ENCODE peak calls at places on chromosomes 4 and X, in eight cellular contexts. One of them, this sample, is unnamed.

GRCh38 chr4:76723373-76723772 is 174.6 kb downstream of the SOWAHB start:
- DNase-seq in heart right ventricle: no peak
- DNase-seq in tibial artery: no peak
- DNase-seq in NB4: no peak
- DNase-seq in upper lobe of right lung: no peak
- DNase-seq in fibroblast of lung: peak; percentile 62
- DNase-seq in lower lobe of right lung: no peak
- DNase-seq in cardiac fibroblast: peak; percentile 34
- DNase-seq in this sample: peak; percentile 67

GRCh38 chrX:24672701-24673190 is 21.0 kb upstream of the POLA1 start:
- DNase-seq in heart right ventricle: no peak
- DNase-seq in tibial artery: no peak
- DNase-seq in NB4: no peak
- DNase-seq in upper lobe of right lung: no peak
- DNase-seq in fibroblast of lung: no peak
- DNase-seq in lower lobe of right lung: no peak
- DNase-seq in cardiac fibroblast: no peak
- DNase-seq in this sample: no peak

GRCh38 chrX:22105231-22105630 is 73.1 kb downstream of the PHEX start:
- DNase-seq in heart right ventricle: no peak
- DNase-seq in tibial artery: no peak
- DNase-seq in NB4: no peak
- DNase-seq in upper lobe of right lung: no peak
- DNase-seq in fibroblast of lung: peak; percentile 73
- DNase-seq in lower lobe of right lung: no peak
- DNase-seq in cardiac fibroblast: peak; percentile 77
- DNase-seq in this sample: peak; percentile 54

GRCh38 chr4:168712316-168712855 is 215.5 kb downstream of the PALLD start:
- DNase-seq in heart right ventricle: no peak
- DNase-seq in tibial artery: no peak
- DNase-seq in NB4: no peak
- DNase-seq in upper lobe of right lung: no peak
- DNase-seq in fibroblast of lung: no peak
- DNase-seq in lower lobe of right lung: no peak
- DNase-seq in cardiac fibroblast: no peak
- DNase-seq in this sample: no peak

GRCh38 chr4:176443646-176444409 is 124.1 kb downstream of the SPCS3 start:
- DNase-seq in heart right ventricle: no peak
- DNase-seq in tibial artery: no peak
- DNase-seq in NB4: no peak
- DNase-seq in upper lobe of right lung: no peak
- DNase-seq in fibroblast of lung: peak; percentile 39
- DNase-seq in lower lobe of right lung: no peak
- DNase-seq in cardiac fibroblast: peak; percentile 43
- DNase-seq in this sample: peak; percentile 35

GRCh38 chrX:42087960-42088359 is 164.6 kb upstream of the CASK start:
- DNase-seq in heart right ventricle: no peak
- DNase-seq in tibial artery: no peak
- DNase-seq in NB4: no peak
- DNase-seq in upper lobe of right lung: no peak
- DNase-seq in fibroblast of lung: no peak
- DNase-seq in lower lobe of right lung: no peak
- DNase-seq in cardiac fibroblast: no peak
- DNase-seq in this sample: no peak

GRCh38 chrX:21972721-21973120 is 32.2 kb downstream of the SMS start:
- DNase-seq in heart right ventricle: no peak
- DNase-seq in tibial artery: no peak
- DNase-seq in NB4: peak; percentile 27
- DNase-seq in upper lobe of right lung: no peak
- DNase-seq in fibroblast of lung: peak; percentile 65
- DNase-seq in lower lobe of right lung: no peak
- DNase-seq in cardiac fibroblast: peak; percentile 89
- DNase-seq in this sample: peak; percentile 89

GRCh38 chr4:139783761-139784484 is 118.3 kb downstream of the MGST2 start:
- DNase-seq in heart right ventricle: no peak
- DNase-seq in tibial artery: no peak
- DNase-seq in NB4: no peak
- DNase-seq in upper lobe of right lung: no peak
- DNase-seq in fibroblast of lung: no peak
- DNase-seq in lower lobe of right lung: no peak
- DNase-seq in cardiac fibroblast: no peak
- DNase-seq in this sample: no peak

GRCh38 chrX:149720021-149720689 is 8.3 kb downstream of the MAGEA11 start:
- DNase-seq in heart right ventricle: no peak
- DNase-seq in tibial artery: no peak
- DNase-seq in NB4: no peak
- DNase-seq in upper lobe of right lung: no peak
- DNase-seq in fibroblast of lung: no peak
- DNase-seq in lower lobe of right lung: no peak
- DNase-seq in cardiac fibroblast: no peak
- DNase-seq in this sample: no peak

GRCh38 chr4:147118523-147118922 is 172.9 kb upstream of the TTC29 start:
- DNase-seq in heart right ventricle: no peak
- DNase-seq in tibial artery: peak; percentile 47
- DNase-seq in NB4: no peak
- DNase-seq in upper lobe of right lung: no peak
- DNase-seq in fibroblast of lung: peak; percentile 85
- DNase-seq in lower lobe of right lung: no peak
- DNase-seq in cardiac fibroblast: peak; percentile 41
- DNase-seq in this sample: peak; percentile 88

GRCh38 chr4:177485528-177485927 is 43.3 kb upstream of the AGA start:
- DNase-seq in heart right ventricle: no peak
- DNase-seq in tibial artery: no peak
- DNase-seq in NB4: no peak
- DNase-seq in upper lobe of right lung: no peak
- DNase-seq in fibroblast of lung: peak; percentile 77
- DNase-seq in lower lobe of right lung: no peak
- DNase-seq in cardiac fibroblast: peak; percentile 79
- DNase-seq in this sample: no peak

GRCh38 chr4:100651499-100652165 is 133.8 kb upstream of the EMCN start:
- DNase-seq in heart right ventricle: no peak
- DNase-seq in tibial artery: no peak
- DNase-seq in NB4: no peak
- DNase-seq in upper lobe of right lung: no peak
- DNase-seq in fibroblast of lung: no peak
- DNase-seq in lower lobe of right lung: peak; percentile 43
- DNase-seq in cardiac fibroblast: no peak
- DNase-seq in this sample: no peak

GRCh38 chr4:77201857-77202256 is 44.9 kb downstream of the CCNG2 start:
- DNase-seq in heart right ventricle: no peak
- DNase-seq in tibial artery: no peak
- DNase-seq in NB4: no peak
- DNase-seq in upper lobe of right lung: no peak
- DNase-seq in fibroblast of lung: no peak
- DNase-seq in lower lobe of right lung: no peak
- DNase-seq in cardiac fibroblast: no peak
- DNase-seq in this sample: no peak

GRCh38 chr4:145984563-145984962 is 45.9 kb upstream of the ZNF827 start:
- DNase-seq in heart right ventricle: no peak
- DNase-seq in tibial artery: no peak
- DNase-seq in NB4: no peak
- DNase-seq in upper lobe of right lung: no peak
- DNase-seq in fibroblast of lung: no peak
- DNase-seq in lower lobe of right lung: no peak
- DNase-seq in cardiac fibroblast: no peak
- DNase-seq in this sample: no peak

GRCh38 chr4:80043534-80043933 is 29.5 kb downstream of the ANTXR2 start:
- DNase-seq in heart right ventricle: no peak
- DNase-seq in tibial artery: no peak
- DNase-seq in NB4: no peak
- DNase-seq in upper lobe of right lung: no peak
- DNase-seq in fibroblast of lung: peak; percentile 18
- DNase-seq in lower lobe of right lung: no peak
- DNase-seq in cardiac fibroblast: no peak
- DNase-seq in this sample: peak; percentile 55

GRCh38 chr4:17336524-17336941 is 175.4 kb downstream of the QDPR start:
- DNase-seq in heart right ventricle: no peak
- DNase-seq in tibial artery: no peak
- DNase-seq in NB4: no peak
- DNase-seq in upper lobe of right lung: no peak
- DNase-seq in fibroblast of lung: no peak
- DNase-seq in lower lobe of right lung: no peak
- DNase-seq in cardiac fibroblast: no peak
- DNase-seq in this sample: no peak

GRCh38 chr4:14254252-14254651 is 626.7 kb upstream of the BOD1L1 start:
- DNase-seq in heart right ventricle: peak; percentile 6
- DNase-seq in tibial artery: peak; percentile 31
- DNase-seq in NB4: peak; percentile 39
- DNase-seq in upper lobe of right lung: peak; percentile 60
- DNase-seq in fibroblast of lung: peak; percentile 10
- DNase-seq in lower lobe of right lung: peak; percentile 55
- DNase-seq in cardiac fibroblast: peak; percentile 59
- DNase-seq in this sample: peak; percentile 52

GRCh38 chr4:47631161-47631560 is 146.1 kb downstream of the ATP10D start:
- DNase-seq in heart right ventricle: no peak
- DNase-seq in tibial artery: no peak
- DNase-seq in NB4: no peak
- DNase-seq in upper lobe of right lung: no peak
- DNase-seq in fibroblast of lung: no peak
- DNase-seq in lower lobe of right lung: no peak
- DNase-seq in cardiac fibroblast: no peak
- DNase-seq in this sample: no peak

GRCh38 chr4:184961693-184962092 is 56.6 kb upstream of the HELT start:
- DNase-seq in heart right ventricle: no peak
- DNase-seq in tibial artery: no peak
- DNase-seq in NB4: no peak
- DNase-seq in upper lobe of right lung: peak; percentile 60
- DNase-seq in fibroblast of lung: no peak
- DNase-seq in lower lobe of right lung: no peak
- DNase-seq in cardiac fibroblast: no peak
- DNase-seq in this sample: no peak

GRCh38 chrX:133926809-133927208 is 58.6 kb downstream of the GPC3 start:
- DNase-seq in heart right ventricle: no peak
- DNase-seq in tibial artery: no peak
- DNase-seq in NB4: no peak
- DNase-seq in upper lobe of right lung: no peak
- DNase-seq in fibroblast of lung: no peak
- DNase-seq in lower lobe of right lung: no peak
- DNase-seq in cardiac fibroblast: no peak
- DNase-seq in this sample: no peak

GRCh38 chr4:81631958-81632439 is 160.3 kb upstream of the RASGEF1B start:
- DNase-seq in heart right ventricle: no peak
- DNase-seq in tibial artery: no peak
- DNase-seq in NB4: no peak
- DNase-seq in upper lobe of right lung: no peak
- DNase-seq in fibroblast of lung: peak; percentile 86
- DNase-seq in lower lobe of right lung: peak; percentile 49
- DNase-seq in cardiac fibroblast: peak; percentile 89
- DNase-seq in this sample: peak; percentile 85

GRCh38 chrX:45714864-45715263 is 514.2 kb upstream of the DIPK2B start:
- DNase-seq in heart right ventricle: no peak
- DNase-seq in tibial artery: peak; percentile 19
- DNase-seq in NB4: peak; percentile 30
- DNase-seq in upper lobe of right lung: no peak
- DNase-seq in fibroblast of lung: peak; percentile 56
- DNase-seq in lower lobe of right lung: no peak
- DNase-seq in cardiac fibroblast: peak; percentile 80
- DNase-seq in this sample: peak; percentile 52

GRCh38 chr4:93710101-93710846 is 118.3 kb upstream of the ATOH1 start:
- DNase-seq in heart right ventricle: no peak
- DNase-seq in tibial artery: no peak
- DNase-seq in NB4: peak; percentile 8
- DNase-seq in upper lobe of right lung: no peak
- DNase-seq in fibroblast of lung: peak; percentile 11
- DNase-seq in lower lobe of right lung: no peak
- DNase-seq in cardiac fibroblast: no peak
- DNase-seq in this sample: no peak

GRCh38 chrX:9770319-9770718 is 4.7 kb upstream of the GPR143 start:
- DNase-seq in heart right ventricle: no peak
- DNase-seq in tibial artery: no peak
- DNase-seq in NB4: no peak
- DNase-seq in upper lobe of right lung: no peak
- DNase-seq in fibroblast of lung: no peak
- DNase-seq in lower lobe of right lung: no peak
- DNase-seq in cardiac fibroblast: peak; percentile 46
- DNase-seq in this sample: no peak

GRCh38 chrX:75522565-75523411 is at the start of gene ZDHHC15:
- DNase-seq in heart right ventricle: peak; percentile 60
- DNase-seq in tibial artery: peak; percentile 63
- DNase-seq in NB4: peak; percentile 2
- DNase-seq in upper lobe of right lung: peak; percentile 83
- DNase-seq in fibroblast of lung: peak; percentile 18
- DNase-seq in lower lobe of right lung: peak; percentile 67
- DNase-seq in cardiac fibroblast: peak; percentile 2
- DNase-seq in this sample: peak; percentile 0

GRCh38 chr4:103011378-103012025 is 8.0 kb downstream of the SLC9B1 start:
- DNase-seq in heart right ventricle: no peak
- DNase-seq in tibial artery: no peak
- DNase-seq in NB4: no peak
- DNase-seq in upper lobe of right lung: peak; percentile 62
- DNase-seq in fibroblast of lung: peak; percentile 17
- DNase-seq in lower lobe of right lung: peak; percentile 55
- DNase-seq in cardiac fibroblast: peak; percentile 45
- DNase-seq in this sample: peak; percentile 57

GRCh38 chr4:21765810-21766407 is 182.7 kb downstream of the KCNIP4 start:
- DNase-seq in heart right ventricle: no peak
- DNase-seq in tibial artery: no peak
- DNase-seq in NB4: peak; percentile 45
- DNase-seq in upper lobe of right lung: no peak
- DNase-seq in fibroblast of lung: peak; percentile 55
- DNase-seq in lower lobe of right lung: no peak
- DNase-seq in cardiac fibroblast: peak; percentile 68
- DNase-seq in this sample: peak; percentile 78

GRCh38 chrX:129982300-129983246 is at the start of gene BCORL1:
- DNase-seq in heart right ventricle: peak; percentile 88
- DNase-seq in tibial artery: peak; percentile 91
- DNase-seq in NB4: peak; percentile 96
- DNase-seq in upper lobe of right lung: peak; percentile 94
- DNase-seq in fibroblast of lung: peak; percentile 93
- DNase-seq in lower lobe of right lung: peak; percentile 92
- DNase-seq in cardiac fibroblast: peak; percentile 89
- DNase-seq in this sample: peak; percentile 95
- H3K4me3 ChIP-seq in heart right ventricle: no peak within 1 kb of the TSS
- H3K4me3 ChIP-seq in tibial artery: no peak within 1 kb of the TSS
- H3K4me3 ChIP-seq in NB4: peak within 1 kb of the TSS; percentile 59
- H3K4me3 ChIP-seq in upper lobe of right lung: no peak within 1 kb of the TSS
- H3K4me3 ChIP-seq in fibroblast of lung: peak within 1 kb of the TSS; percentile 72
- H3K4me3 ChIP-seq in lower lobe of right lung: no peak within 1 kb of the TSS
- H3K4me3 ChIP-seq in cardiac fibroblast: peak within 1 kb of the TSS; percentile 55
- H3K4me3 ChIP-seq in this sample: no peak within 1 kb of the TSS

GRCh38 chr4:114208747-114209146 is 229.3 kb upstream of the ARSJ start:
- DNase-seq in heart right ventricle: no peak
- DNase-seq in tibial artery: no peak
- DNase-seq in NB4: no peak
- DNase-seq in upper lobe of right lung: no peak
- DNase-seq in fibroblast of lung: peak; percentile 41
- DNase-seq in lower lobe of right lung: no peak
- DNase-seq in cardiac fibroblast: peak; percentile 60
- DNase-seq in this sample: peak; percentile 32
- TF ChIP-seq CTCF in heart right ventricle: peak; percentile 18
- TF ChIP-seq CTCF in tibial artery: peak; percentile 50
- TF ChIP-seq CTCF in NB4: no peak
- TF ChIP-seq CTCF in upper lobe of right lung: no peak
- TF ChIP-seq CTCF in fibroblast of lung: no peak
- TF ChIP-seq CTCF in lower lobe of right lung: no peak
- TF ChIP-seq CTCF in cardiac fibroblast: peak; percentile 11
- TF ChIP-seq CTCF in this sample: no peak

GRCh38 chr4:6275898-6276563 is 6.4 kb downstream of the WFS1 start:
- DNase-seq in heart right ventricle: no peak
- DNase-seq in tibial artery: peak; percentile 35
- DNase-seq in NB4: no peak
- DNase-seq in upper lobe of right lung: no peak
- DNase-seq in fibroblast of lung: no peak
- DNase-seq in lower lobe of right lung: no peak
- DNase-seq in cardiac fibroblast: no peak
- DNase-seq in this sample: no peak
- H3K4me3 ChIP-seq in heart right ventricle: no peak overlapping the region
- H3K4me3 ChIP-seq in tibial artery: no peak overlapping the region
- H3K4me3 ChIP-seq in NB4: no peak overlapping the region
- H3K4me3 ChIP-seq in upper lobe of right lung: no peak overlapping the region
- H3K4me3 ChIP-seq in fibroblast of lung: no peak overlapping the region
- H3K4me3 ChIP-seq in lower lobe of right lung: no peak overlapping the region
- H3K4me3 ChIP-seq in cardiac fibroblast: no peak overlapping the region
- H3K4me3 ChIP-seq in this sample: no peak overlapping the region

GRCh38 chr4:24912252-24913098 is at the start of gene CCDC149:
- DNase-seq in heart right ventricle: peak; percentile 76
- DNase-seq in tibial artery: peak; percentile 48
- DNase-seq in NB4: no peak
- DNase-seq in upper lobe of right lung: peak; percentile 92
- DNase-seq in fibroblast of lung: peak; percentile 60
- DNase-seq in lower lobe of right lung: peak; percentile 88
- DNase-seq in cardiac fibroblast: peak; percentile 53
- DNase-seq in this sample: peak; percentile 60
- TF ChIP-seq CTCF in heart right ventricle: peak; percentile 36
- TF ChIP-seq CTCF in tibial artery: no peak
- TF ChIP-seq CTCF in NB4: no peak
- TF ChIP-seq CTCF in upper lobe of right lung: peak; percentile 16
- TF ChIP-seq CTCF in fibroblast of lung: no peak
- TF ChIP-seq CTCF in lower lobe of right lung: no peak
- TF ChIP-seq CTCF in cardiac fibroblast: no peak
- TF ChIP-seq CTCF in this sample: no peak

This sample was measured in choroid plexus epithelial cell.